ENCODE peak calls at places on chromosomes 1 and 21, in ten cellular contexts. B, E, Z, Y, G, J, A, U, F and R are unnamed samples.
A peak's percentile ranks its signal among the peaks of the same experiment; 100 is the strongest.

GRCh38 chr1:21885236-21886037 is 51.7 kb downstream of the HSPG2 start:
- DNase-seq in Y (no peak), F (no peak), E (no peak), A (no peak), U (no peak), Z (no peak), J (no peak), B (no peak), G (no peak), R (no peak)

GRCh38 chr1:61035880-61036279 is 46.5 kb upstream of the NFIA start:
- DNase-seq in F (no peak), U (no peak), A (no peak), E (no peak), Z (no peak), G (no peak), J (no peak), B (no peak), Y (no peak), R (no peak)

GRCh38 chr21:44461005-44461404 is 5.7 kb downstream of the LRRC3 start:
- DNase-seq in Y (no peak), G (no peak), U (no peak), E (no peak), Z (no peak), J (no peak), A (no peak), F (no peak), B (no peak), R (no peak)

GRCh38 chr21:35048183-35048601 is 910 bp downstream of the RUNX1 start:
- DNase-seq in Y (no peak), E (no peak), J (no peak), A (peak; percentile 65), G (peak; percentile 53), B (no peak), Z (peak; percentile 56), U (peak; percentile 43), F (no peak), R (no peak)

GRCh38 chr1:206116191-206116872 is 856 bp downstream of the AVPR1B start:
- DNase-seq in E (no peak), J (no peak), A (no peak), U (no peak), F (no peak), Y (no peak), G (no peak), B (no peak), Z (no peak), R (no peak)

GRCh38 chr1:6185151-6185550 is 5.0 kb upstream of the CHD5 start:
- DNase-seq in B (no peak), Y (no peak), Z (no peak), J (no peak), U (no peak), E (no peak), F (no peak), G (peak; percentile 73), A (no peak), R (no peak)

GRCh38 chr21:27248791-27249190 is 281.9 kb upstream of the ADAMTS5 start:
- DNase-seq in J (no peak), A (no peak), Z (no peak), G (no peak), F (no peak), U (no peak), B (no peak), Y (no peak), E (no peak), R (no peak)

GRCh38 chr1:34787461-34788420 is 5.1 kb upstream of the GJA4 start:
- DNase-seq in Z (peak; percentile 21), B (no peak), G (peak; percentile 45), F (no peak), J (no peak), A (peak; percentile 12), E (no peak), Y (no peak), U (peak; percentile 34), R (no peak)

GRCh38 chr1:54350360-54350759 is 55.8 kb downstream of the SSBP3 start:
- DNase-seq in G (no peak), E (peak; percentile 13), Z (no peak), J (no peak), U (no peak), A (no peak), B (no peak), F (no peak), Y (no peak), R (no peak)

GRCh38 chr1:47433453-47434050 is 4.3 kb upstream of the FOXD2 start:
- DNase-seq in Y (no peak), F (no peak), A (no peak), U (no peak), E (no peak), B (no peak), J (no peak), G (no peak), Z (no peak), R (no peak)

GRCh38 chr1:25797939-25798338 is 2.1 kb upstream of the SELENON start:
- DNase-seq in U (peak; percentile 26), J (peak; percentile 92), F (no peak), Y (no peak), G (peak; percentile 32), B (no peak), A (no peak), Z (peak; percentile 69), E (no peak), R (no peak)